ENCODE peak calls at places on chromosome 15, in seven cellular contexts. One of them, this sample, is unnamed. For H3K27me3, the result is how much of the 10 kb centered on the place peaks cover.

GRCh38 chr15:89756897-89757296 is 5.8 kb upstream of the MESP1 start:
- DNase-seq in neural progenitor cell: no peak
- DNase-seq in ovary: no peak
- DNase-seq in tibial nerve: no peak
- DNase-seq in tibial artery: no peak
- DNase-seq in right cardiac atrium: no peak
- DNase-seq in AG04450: no peak
- DNase-seq in this sample: no peak

GRCh38 chr15:60718661-60719069 is 239.7 kb upstream of the ICE2 start:
- DNase-seq in neural progenitor cell: no peak
- DNase-seq in ovary: no peak
- DNase-seq in tibial nerve: no peak
- DNase-seq in tibial artery: no peak
- DNase-seq in right cardiac atrium: no peak
- DNase-seq in AG04450: no peak
- DNase-seq in this sample: no peak

GRCh38 chr15:57259511-57260143 is 116.7 kb upstream of the CGNL1 start:
- DNase-seq in neural progenitor cell: peak
- DNase-seq in ovary: no peak
- DNase-seq in tibial nerve: no peak
- DNase-seq in tibial artery: no peak
- DNase-seq in right cardiac atrium: no peak
- DNase-seq in AG04450: no peak
- DNase-seq in this sample: no peak

GRCh38 chr15:41501961-41502786 is 8.5 kb downstream of the ITPKA start:
- DNase-seq in neural progenitor cell: peak
- DNase-seq in ovary: no peak
- DNase-seq in tibial nerve: no peak
- DNase-seq in tibial artery: no peak
- DNase-seq in right cardiac atrium: no peak
- DNase-seq in AG04450: no peak
- DNase-seq in this sample: no peak

GRCh38 chr15:39248204-39248603 is 332.7 kb upstream of the THBS1 start:
- DNase-seq in neural progenitor cell: no peak
- DNase-seq in ovary: peak
- DNase-seq in tibial nerve: no peak
- DNase-seq in tibial artery: no peak
- DNase-seq in right cardiac atrium: peak
- DNase-seq in AG04450: peak
- DNase-seq in this sample: no peak

GRCh38 chr15:66151809-66152208 is 101.7 kb downstream of the MEGF11 start:
- DNase-seq in neural progenitor cell: peak
- DNase-seq in ovary: no peak
- DNase-seq in tibial nerve: no peak
- DNase-seq in tibial artery: no peak
- DNase-seq in right cardiac atrium: no peak
- DNase-seq in AG04450: no peak
- DNase-seq in this sample: no peak

GRCh38 chr15:95944193-95944592 is 386.3 kb upstream of the NR2F2 start:
- DNase-seq in neural progenitor cell: no peak
- DNase-seq in ovary: no peak
- DNase-seq in tibial nerve: no peak
- DNase-seq in tibial artery: no peak
- DNase-seq in right cardiac atrium: no peak
- DNase-seq in AG04450: no peak
- DNase-seq in this sample: no peak

GRCh38 chr15:88256261-88257230 is at the start of gene NTRK3:
- DNase-seq in neural progenitor cell: peak
- DNase-seq in ovary: no peak
- DNase-seq in tibial nerve: peak
- DNase-seq in tibial artery: peak
- DNase-seq in right cardiac atrium: no peak
- DNase-seq in AG04450: no peak
- DNase-seq in this sample: no peak

GRCh38 chr15:66124626-66125025 is 128.9 kb downstream of the MEGF11 start:
- DNase-seq in neural progenitor cell: no peak
- DNase-seq in ovary: no peak
- DNase-seq in tibial nerve: no peak
- DNase-seq in tibial artery: no peak
- DNase-seq in right cardiac atrium: no peak
- DNase-seq in AG04450: no peak
- DNase-seq in this sample: no peak

GRCh38 chr15:59764775-59765174 is 75.7 kb upstream of the BNIP2 start:
- DNase-seq in neural progenitor cell: peak
- DNase-seq in ovary: no peak
- DNase-seq in tibial nerve: no peak
- DNase-seq in tibial artery: no peak
- DNase-seq in right cardiac atrium: no peak
- DNase-seq in AG04450: no peak
- DNase-seq in this sample: no peak

GRCh38 chr15:101020945-101021344 is 101.8 kb downstream of the LRRK1 start:
- DNase-seq in neural progenitor cell: no peak
- DNase-seq in ovary: no peak
- DNase-seq in tibial nerve: no peak
- DNase-seq in tibial artery: no peak
- DNase-seq in right cardiac atrium: no peak
- DNase-seq in AG04450: no peak
- DNase-seq in this sample: peak

GRCh38 chr15:28122038-28122949 is 23.2 kb upstream of the OCA2 start:
- DNase-seq in neural progenitor cell: no peak
- DNase-seq in ovary: no peak
- DNase-seq in tibial nerve: no peak
- DNase-seq in tibial artery: no peak
- DNase-seq in right cardiac atrium: no peak
- DNase-seq in AG04450: no peak
- DNase-seq in this sample: no peak

GRCh38 chr15:96336643-96337353 is 6.3 kb downstream of the NR2F2 start:
- DNase-seq in neural progenitor cell: peak
- DNase-seq in ovary: no peak
- DNase-seq in tibial nerve: no peak
- DNase-seq in tibial artery: peak
- DNase-seq in right cardiac atrium: no peak
- DNase-seq in AG04450: no peak
- DNase-seq in this sample: no peak

GRCh38 chr15:98599911-98600685 is 48.2 kb upstream of the IGF1R start:
- DNase-seq in neural progenitor cell: no peak
- DNase-seq in ovary: peak
- DNase-seq in tibial nerve: no peak
- DNase-seq in tibial artery: no peak
- DNase-seq in right cardiac atrium: peak
- DNase-seq in AG04450: peak
- DNase-seq in this sample: no peak

GRCh38 chr15:71223516-71223915 is 108.2 kb downstream of the THSD4 start:
- DNase-seq in neural progenitor cell: no peak
- DNase-seq in ovary: no peak
- DNase-seq in tibial nerve: no peak
- DNase-seq in tibial artery: no peak
- DNase-seq in right cardiac atrium: no peak
- DNase-seq in AG04450: no peak
- DNase-seq in this sample: no peak

GRCh38 chr15:64004582-64004981 is 41.7 kb downstream of the DAPK2 start:
- DNase-seq in neural progenitor cell: no peak
- DNase-seq in ovary: no peak
- DNase-seq in tibial nerve: no peak
- DNase-seq in tibial artery: no peak
- DNase-seq in right cardiac atrium: no peak
- DNase-seq in AG04450: no peak
- DNase-seq in this sample: no peak

GRCh38 chr15:52786436-52787122 is 3.6 kb downstream of the ONECUT1 start:
- DNase-seq in neural progenitor cell: peak
- DNase-seq in ovary: no peak
- DNase-seq in tibial nerve: no peak
- DNase-seq in tibial artery: no peak
- DNase-seq in right cardiac atrium: no peak
- DNase-seq in AG04450: no peak
- DNase-seq in this sample: no peak
- H3K27me3 ChIP-seq in neural progenitor cell: half or more
- H3K27me3 ChIP-seq in ovary: under half
- H3K27me3 ChIP-seq in tibial nerve: under half
- H3K27me3 ChIP-seq in tibial artery: under half
- H3K27me3 ChIP-seq in right cardiac atrium: under half
- H3K27me3 ChIP-seq in AG04450: half or more
- H3K27me3 ChIP-seq in this sample: under half

GRCh38 chr15:68525815-68526214 is 53.0 kb upstream of the CORO2B start:
- DNase-seq in neural progenitor cell: no peak
- DNase-seq in ovary: no peak
- DNase-seq in tibial nerve: no peak
- DNase-seq in tibial artery: no peak
- DNase-seq in right cardiac atrium: no peak
- DNase-seq in AG04450: no peak
- DNase-seq in this sample: no peak
- H3K4me3 ChIP-seq in neural progenitor cell: no peak
- H3K4me3 ChIP-seq in ovary: no peak
- H3K4me3 ChIP-seq in tibial nerve: no peak
- H3K4me3 ChIP-seq in tibial artery: no peak
- H3K4me3 ChIP-seq in right cardiac atrium: no peak
- H3K4me3 ChIP-seq in AG04450: no peak
- H3K4me3 ChIP-seq in this sample: no peak

DNA sequence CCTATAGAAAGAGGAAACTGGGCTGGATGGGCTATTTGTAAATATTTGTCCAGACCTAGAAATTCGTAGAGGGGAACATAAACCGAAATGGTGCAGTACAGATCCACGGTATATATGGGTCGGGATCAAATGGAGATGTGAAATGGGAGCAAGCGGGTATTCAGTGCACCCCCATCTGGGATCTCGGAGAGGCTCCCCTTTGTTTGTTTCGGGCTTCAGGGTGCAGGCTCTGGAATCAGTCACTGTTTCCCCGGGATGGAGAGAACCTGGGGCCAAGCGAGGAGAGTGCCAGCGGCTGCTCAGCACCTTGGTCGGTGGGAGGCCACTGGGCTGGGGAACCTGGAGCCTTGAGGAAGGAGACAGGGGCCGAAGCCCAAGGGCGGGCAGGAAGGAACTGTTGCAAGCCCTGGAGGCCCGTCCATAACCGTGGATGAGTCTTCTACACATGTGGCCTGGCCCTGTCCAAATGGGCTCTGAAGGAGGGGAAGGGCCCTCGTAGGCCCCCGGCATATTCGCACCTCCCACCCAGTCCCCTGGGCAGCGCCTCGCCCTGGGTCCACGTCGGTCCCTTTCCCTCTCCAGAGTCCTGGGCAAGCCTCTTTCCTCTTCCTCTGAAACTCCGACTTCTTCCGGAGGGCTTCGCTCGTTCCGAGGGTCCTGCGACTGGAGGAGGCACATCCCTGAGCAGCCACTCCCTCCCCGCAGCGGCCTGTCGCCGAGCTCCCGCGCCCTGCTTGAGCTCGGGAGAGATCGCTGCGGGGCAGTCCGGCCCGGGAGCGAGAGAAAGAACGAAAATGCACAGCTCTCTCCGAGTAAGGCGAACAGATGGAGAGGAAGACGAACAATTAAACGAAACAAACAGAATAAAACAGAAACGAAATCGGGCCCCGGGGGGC is 3.0 kb downstream of the ISL2 start:
- DNase-seq in neural progenitor cell: peak
- DNase-seq in ovary: no peak
- DNase-seq in tibial nerve: no peak
- DNase-seq in tibial artery: no peak
- DNase-seq in right cardiac atrium: no peak
- DNase-seq in AG04450: no peak
- DNase-seq in this sample: no peak
- H3K27me3 ChIP-seq in neural progenitor cell: half or more
- H3K27me3 ChIP-seq in ovary: under half
- H3K27me3 ChIP-seq in tibial nerve: under half
- H3K27me3 ChIP-seq in tibial artery: under half
- H3K27me3 ChIP-seq in right cardiac atrium: under half
- H3K27me3 ChIP-seq in AG04450: half or more
- H3K27me3 ChIP-seq in this sample: half or more

DNA sequence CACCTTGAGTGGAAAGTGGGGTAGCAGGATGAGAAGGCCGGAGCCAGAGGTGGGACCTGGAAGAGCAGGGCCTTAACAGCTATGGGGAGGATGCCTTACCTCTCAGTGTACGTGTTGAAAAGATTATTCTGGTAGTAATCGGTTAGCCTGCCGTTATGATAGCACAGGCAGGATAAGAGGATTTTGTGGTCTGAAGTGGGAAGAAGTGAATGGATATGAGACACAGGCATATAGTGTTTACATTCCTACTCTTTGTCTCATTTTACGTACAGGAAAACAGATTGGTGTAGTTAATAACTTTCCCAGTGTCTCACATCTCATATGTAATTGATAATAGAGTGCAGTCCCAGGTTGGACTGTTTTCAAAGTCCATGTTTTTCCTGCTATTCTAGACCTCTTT is 172.3 kb downstream of the KLHL25 start:
- DNase-seq in neural progenitor cell: no peak
- DNase-seq in ovary: no peak
- DNase-seq in tibial nerve: no peak
- DNase-seq in tibial artery: no peak
- DNase-seq in right cardiac atrium: no peak
- DNase-seq in AG04450: peak
- DNase-seq in this sample: no peak
- H3K4me3 ChIP-seq in neural progenitor cell: no peak
- H3K4me3 ChIP-seq in ovary: peak
- H3K4me3 ChIP-seq in tibial nerve: peak
- H3K4me3 ChIP-seq in tibial artery: peak
- H3K4me3 ChIP-seq in right cardiac atrium: peak
- H3K4me3 ChIP-seq in AG04450: peak
- H3K4me3 ChIP-seq in this sample: peak

GRCh38 chr15:72456684-72457083 is 17.4 kb upstream of the ARIH1 start:
- DNase-seq in neural progenitor cell: no peak
- DNase-seq in ovary: no peak
- DNase-seq in tibial nerve: no peak
- DNase-seq in tibial artery: no peak
- DNase-seq in right cardiac atrium: no peak
- DNase-seq in AG04450: no peak
- DNase-seq in this sample: no peak
- H3K27me3 ChIP-seq in neural progenitor cell: under half
- H3K27me3 ChIP-seq in ovary: under half
- H3K27me3 ChIP-seq in tibial nerve: under half
- H3K27me3 ChIP-seq in tibial artery: under half
- H3K27me3 ChIP-seq in right cardiac atrium: under half
- H3K27me3 ChIP-seq in AG04450: under half
- H3K27me3 ChIP-seq in this sample: under half

GRCh38 chr15:90839187-90840071 is 29.0 kb upstream of the FURIN start:
- DNase-seq in neural progenitor cell: peak
- DNase-seq in ovary: no peak
- DNase-seq in tibial nerve: no peak
- DNase-seq in tibial artery: no peak
- DNase-seq in right cardiac atrium: no peak
- DNase-seq in AG04450: no peak
- DNase-seq in this sample: no peak
- H3K4me3 ChIP-seq in neural progenitor cell: peak
- H3K4me3 ChIP-seq in ovary: no peak
- H3K4me3 ChIP-seq in tibial nerve: peak
- H3K4me3 ChIP-seq in tibial artery: no peak
- H3K4me3 ChIP-seq in right cardiac atrium: no peak
- H3K4me3 ChIP-seq in AG04450: no peak
- H3K4me3 ChIP-seq in this sample: no peak

DNA sequence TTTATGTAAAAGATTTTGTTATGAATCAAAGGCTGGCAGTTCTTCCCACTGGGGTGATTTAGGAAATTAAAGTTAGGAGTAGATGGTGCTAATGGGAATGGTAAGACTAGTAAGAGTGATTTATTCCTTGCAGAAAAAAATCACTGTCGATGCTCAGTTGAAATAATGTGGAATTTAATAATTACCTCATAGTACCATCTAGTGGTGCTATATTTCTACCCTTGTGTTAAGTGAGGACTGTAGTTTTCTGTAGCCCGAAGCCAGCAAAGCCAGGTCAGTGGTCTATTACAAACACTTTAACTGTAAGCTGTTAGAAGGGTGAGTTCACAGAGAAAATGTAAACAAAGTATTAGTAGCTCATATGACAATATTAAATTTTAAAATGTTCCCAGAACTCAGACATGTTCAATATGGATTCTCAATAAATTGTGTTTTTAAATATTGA is 39.5 kb upstream of the GOLGA8J start:
- DNase-seq in neural progenitor cell: no peak
- DNase-seq in ovary: no peak
- DNase-seq in tibial nerve: no peak
- DNase-seq in tibial artery: no peak
- DNase-seq in right cardiac atrium: no peak
- DNase-seq in AG04450: no peak
- DNase-seq in this sample: no peak
- H3K27me3 ChIP-seq in neural progenitor cell: under half
- H3K27me3 ChIP-seq in ovary: under half
- H3K27me3 ChIP-seq in tibial nerve: under half
- H3K27me3 ChIP-seq in tibial artery: under half
- H3K27me3 ChIP-seq in right cardiac atrium: under half
- H3K27me3 ChIP-seq in AG04450: under half
- H3K27me3 ChIP-seq in this sample: under half